ENCODE peak calls at places on chromosomes 7 and 10, in four cellular contexts. Y is HepG2, B is WTC11, D is K562. G is an unnamed sample.

GRCh38 chr10:75347211-75347610 is 54.4 kb downstream of the ZNF503 start:
- DNase-seq in B (no peak), Y (no peak), D (no peak), G (no peak)

GRCh38 chr10:115141254-115141653 is 48.1 kb downstream of the ATRNL1 start:
- DNase-seq in Y (no peak), D (no peak), B (no peak), G (peak)

GRCh38 chr7:102895602-102896001 is 17.2 kb upstream of the LRRC17 start:
- DNase-seq in D (no peak), B (no peak), Y (no peak), G (no peak)

GRCh38 chr10:3261921-3262320 is 89.3 kb upstream of the PITRM1 start:
- DNase-seq in B (no peak), Y (no peak), D (no peak), G (no peak)

GRCh38 chr7:155459867-155460461 is 2.0 kb downstream of the EN2 start:
- DNase-seq in B (no peak), D (no peak), Y (no peak), G (no peak)

GRCh38 chr10:6163364-6164270 is 39.1 kb upstream of the PFKFB3 start:
- DNase-seq in D (peak), Y (no peak), B (peak), G (peak)

GRCh38 chr10:5973069-5973468 is 4.3 kb downstream of the IL15RA start:
- DNase-seq in Y (no peak), D (no peak), B (no peak), G (no peak)

GRCh38 chr7:22872087-22872807 is 49.6 kb upstream of the TOMM7 start:
- DNase-seq in Y (no peak), B (no peak), D (no peak), G (no peak)

GRCh38 chr7:123966936-123967335 is 41.9 kb downstream of the SPAM1 start:
- DNase-seq in Y (no peak), B (no peak), D (no peak), G (no peak)

GRCh38 chr7:145868935-145869334 is 247.7 kb upstream of the CNTNAP2 start:
- DNase-seq in D (no peak), Y (no peak), B (no peak), G (no peak)

GRCh38 chr7:101636822-101637623 is 7.9 kb upstream of the MYL10 start:
- DNase-seq in Y (no peak), B (no peak), D (no peak), G (no peak)

GRCh38 chr7:106775975-106776607 is 89.0 kb upstream of the PIK3CG start:
- DNase-seq in D (no peak), Y (no peak), B (no peak), G (no peak)

GRCh38 chr10:56096226-56096517 is 264.9 kb downstream of the ZWINT start:
- DNase-seq in D (no peak), Y (no peak), B (no peak), G (no peak)

GRCh38 chr10:57791546-57791945 is 476.1 kb downstream of the IPMK start:
- DNase-seq in D (no peak), B (no peak), Y (no peak), G (no peak)

GRCh38 chr10:69752491-69752890 is 49.2 kb upstream of the COL13A1 start:
- DNase-seq in D (no peak), Y (no peak), B (no peak), G (no peak)

DNA sequence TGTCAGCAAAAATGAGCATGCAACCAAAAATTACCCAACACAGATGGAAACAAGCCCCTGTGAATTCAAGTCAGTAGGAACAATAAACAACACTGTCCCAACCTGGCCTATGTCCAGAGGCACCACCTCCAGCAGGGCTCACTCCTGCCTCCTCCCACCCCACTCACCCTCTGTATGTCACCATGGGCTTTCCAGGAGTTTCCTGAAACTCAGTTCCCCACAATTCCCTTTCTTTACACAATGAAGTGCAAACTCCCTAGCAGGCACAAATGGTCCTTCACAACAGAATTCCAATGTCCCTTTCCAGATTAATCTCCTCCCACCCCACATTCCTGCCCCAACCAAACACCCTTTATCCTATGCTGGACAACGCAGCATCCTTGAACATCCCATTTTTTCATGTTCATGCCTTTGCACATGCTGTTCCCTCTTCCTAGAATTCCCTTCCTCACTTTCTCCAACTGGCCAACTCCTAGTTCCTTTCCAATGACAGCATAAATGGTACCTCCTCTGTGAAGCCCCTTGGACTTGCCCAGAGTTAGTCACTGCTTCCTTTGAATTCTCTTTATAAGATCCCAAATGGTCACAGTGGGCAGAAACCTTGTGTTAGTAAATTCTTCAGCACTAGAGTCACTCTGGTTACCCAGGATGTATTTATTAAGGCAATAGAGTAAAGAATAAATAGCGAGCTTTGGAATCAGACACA is 157.5 kb downstream of the SLIT1 start:
- DNase-seq in B (no peak), D (no peak), Y (no peak), G (no peak)
- TF ChIP-seq ELF4 in B (no peak), D (no peak), Y (no peak), G (no peak)

DNA sequence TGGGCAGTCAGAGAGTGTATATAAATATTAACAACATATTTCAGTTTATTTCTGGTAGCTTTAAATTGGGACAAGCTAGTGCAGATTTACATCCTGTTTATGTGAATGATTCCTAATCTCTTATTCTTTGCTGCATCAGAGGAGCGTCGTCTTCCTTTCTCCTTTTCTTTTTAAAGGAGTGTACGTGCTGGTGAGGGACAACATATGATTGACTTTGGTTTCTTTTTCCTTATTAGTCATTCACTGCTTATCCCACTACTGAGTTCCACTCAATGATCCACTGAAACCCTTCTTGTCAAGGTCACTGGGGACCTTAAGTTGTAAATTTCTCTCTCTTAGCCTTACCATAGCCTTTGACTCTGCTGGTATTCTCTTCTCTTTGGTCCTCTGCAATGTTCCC is 116.3 kb downstream of the EXOC4 start:
- DNase-seq in B (no peak), D (no peak), Y (no peak), G (no peak)
- TF ChIP-seq ELF4 in B (no peak), D (no peak), Y (no peak), G (no peak)

DNA sequence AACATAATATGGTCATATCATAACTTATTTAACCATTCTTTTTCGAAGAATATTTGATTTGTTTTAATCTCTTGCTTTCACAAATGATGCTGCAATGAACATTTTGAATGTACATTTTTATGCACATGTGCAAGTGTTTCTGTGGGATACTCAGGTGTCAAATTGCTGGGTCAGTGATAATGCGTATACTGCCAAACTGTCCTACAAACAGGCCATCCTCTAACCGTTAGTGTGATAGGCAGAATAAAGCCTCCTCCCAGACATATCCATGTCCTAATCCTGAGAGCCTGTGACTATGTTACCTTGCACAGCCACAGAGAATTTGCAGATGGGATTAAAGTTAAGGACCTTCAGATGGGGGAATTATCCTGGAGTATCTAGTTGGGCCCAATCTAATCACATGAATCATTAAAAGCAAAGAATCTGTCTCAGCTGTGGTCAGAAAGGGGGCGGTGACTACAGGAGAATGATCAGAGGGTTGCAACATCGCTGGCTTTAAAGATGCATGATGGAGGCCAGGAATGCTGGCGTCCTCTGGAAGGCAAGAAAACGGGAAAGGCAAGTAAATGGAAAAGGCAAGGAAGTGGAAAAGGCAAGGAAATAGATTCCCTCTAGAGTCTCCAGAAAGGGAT is 46.7 kb downstream of the FZD1 start:
- DNase-seq in D (no peak), B (no peak), Y (no peak), G (no peak)
- TF ChIP-seq ELF4 in D (no peak), B (no peak), Y (no peak), G (no peak)

GRCh38 chr7:151426486-151426905 is 13.4 kb downstream of the CRYGN start:
- DNase-seq in D (no peak), Y (no peak), B (no peak), G (peak)
- TF ChIP-seq ELF4 in D (no peak), Y (no peak), B (no peak), G (no peak)

GRCh38 chr10:29306688-29307087 is 17.8 kb downstream of the LYZL1 start:
- DNase-seq in Y (no peak), D (no peak), B (no peak), G (no peak)

GRCh38 chr10:29305031-29305335 is 16.1 kb downstream of the LYZL1 start:
- DNase-seq in Y (no peak), B (no peak), D (no peak), G (no peak)

GRCh38 chr10:29301359-29301910 is 12.6 kb downstream of the LYZL1 start:
- DNase-seq in D (no peak), B (no peak), Y (no peak), G (no peak)

GRCh38 chr10:29302499-29302898 is 13.6 kb downstream of the LYZL1 start:
- DNase-seq in B (no peak), D (no peak), Y (no peak), G (no peak)

DNA sequence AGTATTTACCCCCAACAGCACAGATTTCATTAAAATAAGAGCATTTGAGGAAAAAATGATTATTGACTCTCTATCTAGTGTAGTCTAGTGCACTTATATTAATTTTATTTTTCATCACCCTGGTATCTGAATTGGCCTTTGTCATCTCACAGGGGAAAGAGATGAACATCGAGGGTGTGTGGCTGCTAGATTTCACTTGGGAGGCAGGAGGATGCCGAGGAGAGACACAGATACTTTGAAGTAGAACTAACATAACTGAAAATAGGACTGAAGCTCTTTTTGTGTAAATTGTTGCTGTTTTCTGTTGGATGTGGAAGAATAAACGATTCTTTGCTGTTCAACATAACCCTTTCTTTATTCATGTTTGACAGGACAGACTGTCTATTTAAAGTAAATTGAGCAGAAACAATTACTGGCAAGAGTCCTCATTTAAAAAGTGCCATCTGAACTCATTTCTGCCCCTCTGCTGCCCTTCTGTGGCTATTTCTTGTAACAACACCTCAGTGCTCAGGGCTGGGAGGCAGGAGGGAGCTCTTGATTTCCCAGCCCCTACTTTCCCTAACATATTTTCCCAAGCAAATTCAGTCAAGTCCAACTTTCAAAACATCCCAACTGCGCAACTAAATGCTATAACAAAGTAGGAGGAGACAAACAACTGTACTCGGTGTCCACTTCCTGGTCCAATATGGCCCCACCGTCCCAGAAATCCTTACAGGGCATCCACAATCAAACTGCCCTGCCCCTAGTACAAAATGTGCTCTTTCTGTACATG is 15.6 kb downstream of the LYZL1 start:
- DNase-seq in B (peak), D (peak), Y (peak), G (peak)
- TF ChIP-seq ELF4 in B (no peak), D (no peak), Y (no peak), G (no peak)

GRCh38 chr7:128103498-128104108 is 72.4 kb upstream of the LRRC4 start:
- DNase-seq in B (no peak), D (no peak), Y (peak), G (no peak)
- TF ChIP-seq ELF4 in B (no peak), D (no peak), Y (no peak), G (no peak)

G was measured in HEK293T.